ENCODE peak calls at places on chromosomes 13 and 19, in eight cellular contexts. A is psoas muscle, N is fibroblast of lung, L is GM12878, Q is fibroblast of mammary gland, G is nephron progenitor cell, S is HFFc6, O is GM20000. W is an unnamed sample.

GRCh38 chr19:2693492-2693891 is 9.0 kb downstream of the GNG7 start:
- DNase-seq in A (no peak), N (no peak), L (no peak), Q (no peak), G (no peak), S (no peak), O (no peak), W (no peak)

GRCh38 chr13:40692946-40693345 is 26.5 kb upstream of the FOXO1 start:
- DNase-seq in A (no peak), N (peak), L (peak), Q (no peak), G (no peak), S (peak), O (no peak), W (no peak)

GRCh38 chr19:4295972-4296771 is 6.0 kb downstream of the TMIGD2 start:
- DNase-seq in A (no peak), N (peak), L (no peak), Q (no peak), G (no peak), S (no peak), O (no peak), W (peak)

GRCh38 chr13:111219950-111220349 is 100.5 kb upstream of the TEX29 start:
- DNase-seq in A (no peak), N (no peak), L (no peak), Q (no peak), G (no peak), S (no peak), O (no peak), W (no peak)

GRCh38 chr13:48232420-48233096 is 448 bp upstream of the ITM2B start:
- DNase-seq in A (no peak), N (no peak), L (no peak), Q (peak), G (no peak), S (peak), O (no peak), W (no peak)

GRCh38 chr13:91809161-91809560 is 410.7 kb downstream of the GPC5 start:
- DNase-seq in A (no peak), N (no peak), L (no peak), Q (no peak), G (no peak), S (no peak), O (no peak), W (no peak)

GRCh38 chr13:110327036-110327790 is 20.1 kb downstream of the COL4A2 start:
- DNase-seq in A (no peak), N (peak), L (no peak), Q (no peak), G (no peak), S (no peak), O (no peak), W (no peak)

GRCh38 chr19:54470991-54471782 is 1.9 kb downstream of the CDC42EP5 start:
- DNase-seq in A (peak), N (no peak), L (no peak), Q (no peak), G (peak), S (no peak), O (peak), W (no peak)

GRCh38 chr13:39530996-39531395 is 72.0 kb downstream of the LHFPL6 start:
- DNase-seq in A (no peak), N (peak), L (no peak), Q (peak), G (no peak), S (no peak), O (no peak), W (no peak)

GRCh38 chr19:44903602-44904425 is 1.8 kb upstream of the APOE start:
- DNase-seq in A (peak), N (peak), L (no peak), Q (peak), G (peak), S (peak), O (peak), W (peak)

GRCh38 chr19:19515764-19516519 is at the start of gene NDUFA13:
- DNase-seq in A (peak), N (peak), L (peak), Q (peak), G (peak), S (peak), O (peak), W (peak)
- TF ChIP-seq CTCF in A (peak), N (no peak), L (no peak), Q (no peak), G (no peak), S (no peak), O (no peak), W (no peak)

GRCh38 chr13:29923554-29924481 is 73.4 kb upstream of the UBL3 start:
- DNase-seq in A (peak), N (peak), L (no peak), Q (peak), G (no peak), S (peak), O (peak), W (peak)

GRCh38 chr13:29924951-29925350 is 74.5 kb upstream of the UBL3 start:
- DNase-seq in A (no peak), N (no peak), L (no peak), Q (no peak), G (no peak), S (no peak), O (no peak), W (peak)

GRCh38 chr13:29925457-29925856 is 75.0 kb upstream of the UBL3 start:
- DNase-seq in A (peak), N (peak), L (no peak), Q (peak), G (no peak), S (peak), O (no peak), W (no peak)

GRCh38 chr13:29922896-29923295 is 72.5 kb upstream of the UBL3 start:
- DNase-seq in A (no peak), N (peak), L (no peak), Q (peak), G (no peak), S (peak), O (no peak), W (no peak)

DNA sequence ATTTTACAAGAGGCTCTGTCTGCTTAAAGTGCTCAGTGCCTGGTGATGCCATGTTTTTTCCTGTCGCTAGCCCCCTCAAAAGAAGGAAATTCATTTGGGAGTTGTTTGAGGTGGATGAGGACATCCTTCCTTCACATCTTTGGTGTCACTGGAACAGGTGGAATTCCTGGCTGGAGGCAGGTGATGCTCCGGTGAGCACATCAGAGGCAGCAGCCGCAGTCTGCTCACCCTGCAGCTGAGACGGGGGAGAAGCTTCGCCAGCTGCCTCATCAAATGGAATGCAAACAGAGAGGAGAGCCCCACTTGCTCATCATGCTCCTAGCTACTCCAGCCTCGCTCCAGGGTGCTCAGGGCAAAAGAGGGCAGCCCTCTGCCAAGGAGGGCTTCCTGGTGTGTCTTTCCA is 74.1 kb upstream of the UBL3 start:
- DNase-seq in A (no peak), N (peak), L (no peak), Q (peak), G (no peak), S (peak), O (no peak), W (no peak)
- TF ChIP-seq CTCF in A (no peak), N (no peak), L (no peak), Q (no peak), G (no peak), S (no peak), O (no peak), W (peak)

GRCh38 chr13:43816401-43816889 is 29.7 kb upstream of the ENOX1 start:
- DNase-seq in A (no peak), N (no peak), L (no peak), Q (no peak), G (no peak), S (no peak), O (no peak), W (no peak)
- TF ChIP-seq CTCF in A (no peak), N (no peak), L (no peak), Q (no peak), G (no peak), S (no peak), O (no peak), W (no peak)

GRCh38 chr19:11197291-11198174 is at the start of gene KANK2:
- DNase-seq in A (peak), N (peak), L (peak), Q (peak), G (peak), S (peak), O (peak), W (peak)
- TF ChIP-seq CTCF in A (no peak), N (no peak), L (peak), Q (no peak), G (no peak), S (peak), O (peak), W (no peak)

DNA sequence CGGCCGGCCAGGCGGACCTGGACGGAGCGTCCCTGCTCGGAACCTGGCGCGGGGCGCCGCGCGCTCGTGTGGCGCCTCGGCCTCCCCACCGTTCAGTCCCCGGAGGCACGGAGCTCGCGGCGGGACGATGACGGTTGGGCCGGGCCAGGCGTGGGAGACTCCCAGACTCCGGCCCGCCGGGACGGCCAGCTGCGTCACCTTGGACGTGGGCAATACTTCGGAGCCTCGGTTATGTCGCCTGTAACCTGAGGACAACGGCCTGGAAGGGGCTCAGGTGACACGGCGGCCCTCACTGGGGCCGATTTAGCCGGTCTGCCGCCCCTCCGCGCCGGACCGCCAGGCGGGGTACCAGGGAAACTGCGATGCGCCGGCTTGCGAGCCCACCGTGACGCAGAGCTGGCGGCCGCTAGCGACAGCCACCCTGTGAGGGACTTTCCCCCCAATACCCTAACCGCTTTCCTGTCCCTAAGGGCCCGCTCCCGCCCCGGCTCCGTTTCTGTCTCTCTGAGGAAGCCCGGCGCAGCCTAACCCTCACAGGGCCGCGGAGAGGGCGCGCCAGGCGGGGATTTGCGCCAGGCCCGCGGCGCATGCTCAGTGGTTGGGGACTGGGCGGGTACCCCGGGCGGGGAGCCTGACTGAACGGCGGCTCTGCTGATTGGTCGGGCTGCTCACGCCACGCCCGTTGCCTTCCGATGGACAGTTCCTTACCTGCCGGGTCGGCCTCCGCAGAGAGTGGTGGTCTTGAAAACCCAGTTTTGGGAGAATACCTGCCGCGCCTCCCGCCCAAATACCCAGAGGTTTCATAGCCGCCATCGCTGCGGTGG is 109.5 kb upstream of the DOCK9 start:
- DNase-seq in A (peak), N (peak), L (peak), Q (peak), G (peak), S (peak), O (peak), W (peak)
- TF ChIP-seq CTCF in A (no peak), N (peak), L (peak), Q (no peak), G (peak), S (peak), O (no peak), W (peak)

GRCh38 chr13:49421391-49421790 is 22.5 kb downstream of the CAB39L start:
- DNase-seq in A (no peak), N (no peak), L (peak), Q (peak), G (no peak), S (no peak), O (peak), W (no peak)
- TF ChIP-seq CTCF in A (no peak), N (no peak), L (peak), Q (peak), G (no peak), S (peak), O (no peak), W (no peak)

DNA sequence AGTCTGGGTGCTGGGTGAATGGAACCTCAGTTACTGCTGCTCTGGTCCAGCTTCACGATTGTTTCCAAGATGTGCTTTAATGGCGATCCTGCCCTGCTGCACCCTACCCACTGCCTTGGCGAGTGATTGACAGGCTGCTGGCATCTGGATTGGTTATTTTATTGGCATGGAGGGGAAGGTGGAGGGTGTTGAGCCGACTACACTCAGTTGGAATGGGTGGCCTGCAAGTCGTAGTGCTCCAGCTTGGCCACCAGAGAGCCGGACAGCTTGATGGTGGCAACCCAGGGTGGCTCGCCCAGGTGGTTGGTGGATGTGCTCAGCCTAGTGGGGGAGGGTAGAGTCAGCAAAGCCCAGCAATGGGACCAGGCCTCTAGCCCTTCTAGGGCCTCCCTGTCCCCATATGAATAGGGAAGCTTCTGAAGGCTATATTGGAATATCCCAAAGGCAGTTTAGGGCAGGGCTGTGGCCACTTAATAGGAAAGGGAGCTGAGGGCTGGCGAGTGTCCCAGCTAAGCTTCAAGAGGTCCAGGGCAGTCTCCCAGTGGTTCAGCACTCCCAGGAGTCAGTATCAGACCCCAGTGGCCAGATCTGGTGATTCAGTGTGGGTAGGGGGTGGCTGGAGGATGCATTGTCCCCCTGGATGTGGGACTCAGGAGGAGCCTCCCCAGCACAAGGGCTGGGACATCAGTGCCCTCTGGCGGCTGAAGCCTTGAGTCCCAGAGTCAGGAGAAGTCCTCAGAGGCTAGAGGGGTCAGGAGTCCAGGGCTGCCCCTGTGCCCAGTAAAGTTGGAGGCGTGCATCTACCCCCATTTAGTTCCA is 3.4 kb downstream of the GGN start:
- DNase-seq in A (no peak), N (peak), L (no peak), Q (no peak), G (no peak), S (no peak), O (no peak), W (peak)
- TF ChIP-seq CTCF in A (no peak), N (peak), L (peak), Q (peak), G (peak), S (peak), O (no peak), W (no peak)

GRCh38 chr13:47126432-47126831 is 229.6 kb upstream of the HTR2A start:
- DNase-seq in A (no peak), N (no peak), L (no peak), Q (peak), G (no peak), S (no peak), O (no peak), W (no peak)
- TF ChIP-seq CTCF in A (no peak), N (no peak), L (no peak), Q (peak), G (no peak), S (no peak), O (no peak), W (no peak)